ENCODE peak calls at places on chromosome 4, in four cellular contexts. Y is astrocyte of the cerebellum, I is coronary artery, Q is neural progenitor cell. F is an unnamed sample.
A peak's percentile ranks its signal among the peaks of the same experiment; 100 is the strongest.

GRCh38 chr4:1050486-1051213 is 39.2 kb downstream of the FGFRL1 start:
- DNase-seq in Y (no peak), I (peak; percentile 63), Q (peak; percentile 82), F (no peak)

GRCh38 chr4:98485816-98486355 is 172.5 kb downstream of the TSPAN5 start:
- DNase-seq in Y (no peak), I (no peak), Q (no peak), F (no peak)

GRCh38 chr4:52861171-52861873 is 795 bp upstream of the RASL11B start:
- DNase-seq in Y (no peak), I (no peak), Q (peak; percentile 41), F (no peak)

GRCh38 chr4:183100298-183100599 is 1.2 kb downstream of the WWC2 start:
- DNase-seq in Y (no peak), I (no peak), Q (no peak), F (no peak)

GRCh38 chr4:47122592-47123291 is 91.4 kb downstream of the GABRB1 start:
- DNase-seq in Y (peak; percentile 70), I (no peak), Q (peak; percentile 79), F (no peak)

GRCh38 chr4:122588453-122589238 is 32.2 kb downstream of the IL21 start:
- DNase-seq in Y (no peak), I (no peak), Q (no peak), F (peak; percentile 16)

GRCh38 chr4:151687021-151687640 is 73.7 kb downstream of the GATB start:
- DNase-seq in Y (no peak), I (no peak), Q (no peak), F (no peak)

GRCh38 chr4:85534120-85534519 is 59.2 kb downstream of the ARHGAP24 start:
- DNase-seq in Y (no peak), I (no peak), Q (no peak), F (no peak)

GRCh38 chr4:19776021-19776459 is 475.7 kb upstream of the SLIT2 start:
- DNase-seq in Y (peak; percentile 90), I (no peak), Q (peak; percentile 15), F (peak; percentile 46)

GRCh38 chr4:70714061-70714468 is 7.7 kb upstream of the RUFY3 start:
- DNase-seq in Y (no peak), I (no peak), Q (no peak), F (no peak)

GRCh38 chr4:84492737-84493091 is 6.4 kb downstream of the NKX6-1 start:
- DNase-seq in Y (no peak), I (no peak), Q (peak; percentile 61), F (no peak)

GRCh38 chr4:122614621-122615020 is 6.2 kb downstream of the IL21 start:
- DNase-seq in Y (no peak), I (no peak), Q (no peak), F (no peak)

GRCh38 chr4:93302310-93302709 is 526.2 kb upstream of the ATOH1 start:
- DNase-seq in Y (no peak), I (no peak), Q (no peak), F (no peak)

GRCh38 chr4:24164054-24164453 is 274.2 kb upstream of the PPARGC1A start:
- DNase-seq in Y (peak; percentile 6), I (no peak), Q (no peak), F (no peak)

GRCh38 chr4:141933978-141934377 is 297.6 kb downstream of the IL15 start:
- DNase-seq in Y (no peak), I (no peak), Q (no peak), F (no peak)

GRCh38 chr4:150782921-150783320 is 201.0 kb downstream of the MAB21L2 start:
- DNase-seq in Y (no peak), I (no peak), Q (no peak), F (no peak)

GRCh38 chr4:153215976-153216375 is 11.7 kb downstream of the TRIM2 start:
- DNase-seq in Y (no peak), I (no peak), Q (no peak), F (no peak)

GRCh38 chr4:19285146-19285545 is 966.6 kb upstream of the SLIT2 start:
- DNase-seq in Y (no peak), I (no peak), Q (no peak), F (no peak)

GRCh38 chr4:41757521-41758156 is 9.1 kb upstream of the PHOX2B start:
- DNase-seq in Y (no peak), I (no peak), Q (peak; percentile 43), F (no peak)

GRCh38 chr4:143402776-143403550 is 66.3 kb downstream of the GAB1 start:
- DNase-seq in Y (no peak), I (no peak), Q (no peak), F (no peak)

GRCh38 chr4:3463556-3464348 is 646 bp downstream of the DOK7 start:
- DNase-seq in Y (no peak), I (no peak), Q (no peak), F (no peak)

GRCh38 chr4:107037188-107037587 is 1.1 kb upstream of the DKK2 start:
- DNase-seq in Y (no peak), I (no peak), Q (peak; percentile 83), F (no peak)

GRCh38 chr4:17058506-17058905 is 160.1 kb upstream of the LDB2 start:
- DNase-seq in Y (no peak), I (no peak), Q (no peak), F (no peak)

GRCh38 chr4:10589808-10590207 is 94.8 kb downstream of the CLNK start:
- DNase-seq in Y (no peak), I (no peak), Q (no peak), F (no peak)

GRCh38 chr4:3812211-3812934 is 46.2 kb downstream of the ADRA2C start:
- DNase-seq in Y (no peak), I (no peak), Q (no peak), F (no peak)

GRCh38 chr4:86497131-86497530 is 97.0 kb upstream of the PTPN13 start:
- DNase-seq in Y (no peak), I (no peak), Q (no peak), F (no peak)

GRCh38 chr4:109977854-109978501 is 65.3 kb downstream of the EGF start:
- DNase-seq in Y (peak; percentile 31), I (no peak), Q (peak; percentile 38), F (no peak)

GRCh38 chr4:152072886-152073285 is 312.1 kb upstream of the GATB start:
- DNase-seq in Y (no peak), I (no peak), Q (no peak), F (no peak)

GRCh38 chr4:5710065-5710961 is 688 bp upstream of the EVC start:
- DNase-seq in Y (no peak), I (no peak), Q (peak; percentile 57), F (no peak)

GRCh38 chr4:48832571-48832970 is 1.7 kb downstream of the OCIAD1 start:
- DNase-seq in Y (no peak), I (no peak), Q (no peak), F (no peak)
- H3K4me3 ChIP-seq in Y (peak overlapping the region; percentile 99), I (peak overlapping the region; percentile 97), Q (peak overlapping the region; percentile 96), F (no peak overlapping the region)

DNA sequence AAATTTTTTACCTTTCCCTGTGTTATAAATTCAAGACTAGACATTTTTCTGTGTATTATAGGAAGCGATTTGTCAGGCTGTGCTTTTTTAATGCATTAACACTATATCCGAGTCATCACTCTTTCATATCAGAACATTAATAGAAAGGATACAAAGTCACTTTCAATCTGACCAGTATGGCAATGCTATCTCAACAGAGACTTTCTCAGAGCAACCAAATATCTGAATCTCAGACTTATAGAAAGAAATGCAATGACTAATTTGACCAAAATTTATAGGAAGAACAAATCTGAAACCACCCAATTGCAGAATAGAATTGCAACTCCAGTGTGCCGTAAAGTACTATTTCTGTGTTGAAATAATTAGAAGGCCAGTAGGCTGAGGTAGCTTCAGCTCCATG is 473 bp upstream of the TKTL2 start:
- DNase-seq in Y (no peak), I (no peak), Q (no peak), F (no peak)
- H3K4me3 ChIP-seq in Y (no peak overlapping the region), I (no peak overlapping the region), Q (no peak overlapping the region), F (no peak overlapping the region)

GRCh38 chr4:138223191-138223910 is 18.8 kb downstream of the SLC7A11 start:
- DNase-seq in Y (no peak), I (no peak), Q (peak; percentile 63), F (no peak)
- H3K4me3 ChIP-seq in Y (no peak overlapping the region), I (no peak overlapping the region), Q (peak overlapping the region; percentile 19), F (no peak overlapping the region)

GRCh38 chr4:30722916-30723270 is 2.7 kb downstream of the PCDH7 start:
- DNase-seq in Y (no peak), I (no peak), Q (peak; percentile 29), F (no peak)
- H3K4me3 ChIP-seq in Y (peak overlapping the region; percentile 62), I (peak overlapping the region; percentile 91), Q (peak overlapping the region; percentile 73), F (peak overlapping the region; percentile 48)

GRCh38 chr4:163611172-163611571 is 116.7 kb downstream of the TMA16 start:
- DNase-seq in Y (no peak), I (no peak), Q (no peak), F (no peak)
- H3K4me3 ChIP-seq in Y (no peak overlapping the region), I (peak overlapping the region; percentile 51), Q (no peak overlapping the region), F (no peak overlapping the region)

GRCh38 chr4:185945906-185946305 is 123.0 kb upstream of the TLR3 start:
- DNase-seq in Y (no peak), I (no peak), Q (no peak), F (no peak)

GRCh38 chr4:185941476-185941875 is 127.5 kb upstream of the TLR3 start:
- DNase-seq in Y (no peak), I (no peak), Q (no peak), F (no peak)

GRCh38 chr4:185950891-185951290 is 118.1 kb upstream of the TLR3 start:
- DNase-seq in Y (peak; percentile 22), I (no peak), Q (no peak), F (no peak)

GRCh38 chr4:185945238-185945637 is 123.7 kb upstream of the TLR3 start:
- DNase-seq in Y (no peak), I (no peak), Q (no peak), F (no peak)
- H3K4me3 ChIP-seq in Y (no peak overlapping the region), I (no peak overlapping the region), Q (no peak overlapping the region), F (no peak overlapping the region)

DNA sequence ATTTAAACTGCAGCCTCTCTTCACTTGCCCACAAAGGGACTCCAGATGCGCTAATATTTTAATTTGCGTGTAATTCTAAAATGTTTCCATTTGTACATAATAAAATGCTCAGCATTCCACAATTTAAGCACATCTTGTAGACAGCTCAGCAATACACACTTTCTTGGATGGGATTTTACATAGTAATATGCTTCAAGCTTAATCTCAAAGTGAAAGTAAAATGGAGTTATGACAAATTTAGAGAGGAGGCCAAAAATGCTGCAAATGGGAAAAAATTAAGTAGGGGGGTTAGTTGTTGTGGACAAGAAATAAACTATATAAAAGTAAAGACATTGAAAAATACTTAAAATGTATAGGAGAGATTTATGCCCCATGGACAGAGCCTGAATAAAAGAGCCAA is 149.1 kb downstream of the FBXO8 start:
- DNase-seq in Y (no peak), I (no peak), Q (no peak), F (no peak)
- H3K4me3 ChIP-seq in Y (no peak overlapping the region), I (peak overlapping the region; percentile 2), Q (no peak overlapping the region), F (no peak overlapping the region)

DNA sequence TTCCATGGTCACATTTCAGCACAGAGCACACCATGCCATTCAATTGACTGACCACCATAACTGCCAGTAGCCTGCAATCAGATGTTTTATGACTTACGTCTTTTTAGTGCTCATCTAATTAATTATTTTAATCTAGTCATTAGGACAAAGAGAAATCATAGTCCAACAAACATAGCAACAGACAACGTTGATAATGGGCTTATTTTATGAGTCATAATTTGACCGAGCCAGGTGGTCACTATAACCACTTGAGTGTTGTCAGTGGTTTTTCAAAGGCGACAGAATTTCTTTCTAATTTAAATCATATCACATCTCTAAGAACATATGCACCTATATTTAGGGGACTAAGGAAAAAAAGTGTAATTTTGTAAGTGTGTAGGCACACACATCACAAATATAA is 1.9 kb downstream of the SEC24D start:
- DNase-seq in Y (no peak), I (no peak), Q (no peak), F (no peak)
- H3K4me3 ChIP-seq in Y (peak overlapping the region; percentile 88), I (peak overlapping the region; percentile 41), Q (no peak overlapping the region), F (peak overlapping the region; percentile 84)

F was measured in AG04449.